ENCODE peak calls at places on chromosomes 13 and 19, in six cellular contexts. C is RCC 7860, B is IMR-90, N is AG09309, U is HEK293T, K is naive B cell. A is an unnamed sample.

GRCh38 chr19:15199652-15200574 is 882 bp downstream of the NOTCH3 start:
- DNase-seq in U (peak; percentile 69), N (no peak), K (no peak), B (peak; percentile 16), C (no peak), A (no peak)

GRCh38 chr19:10353793-10354391 is 14.5 kb upstream of the ICAM3 start:
- DNase-seq in N (no peak), B (peak; percentile 17), U (peak; percentile 75), C (no peak), K (no peak), A (peak; percentile 32)

GRCh38 chr19:54152878-54153524 is 6.5 kb downstream of the LENG1 start:
- DNase-seq in N (no peak), U (no peak), C (no peak), K (no peak), B (no peak), A (no peak)

GRCh38 chr19:31316201-31316951 is 32.9 kb downstream of the TSHZ3 start:
- DNase-seq in U (peak; percentile 38), C (no peak), K (no peak), N (peak; percentile 53), B (peak; percentile 61), A (peak; percentile 61)

GRCh38 chr13:113493315-113493951 is 2.9 kb upstream of the DCUN1D2 start:
- DNase-seq in K (no peak), U (peak; percentile 22), N (peak; percentile 87), C (peak; percentile 78), B (peak; percentile 99), A (no peak)

GRCh38 chr13:79779761-79780160 is 298.8 kb downstream of the NDFIP2 start:
- DNase-seq in U (no peak), N (peak; percentile 44), K (no peak), C (no peak), B (peak; percentile 51), A (peak; percentile 41)

GRCh38 chr13:40666905-40667621 is 622 bp upstream of the FOXO1 start:
- DNase-seq in U (peak; percentile 58), N (no peak), C (peak; percentile 24), K (peak; percentile 71), B (no peak), A (peak; percentile 61)

GRCh38 chr13:98293103-98293502 is 116.0 kb upstream of the RNF113B start:
- DNase-seq in B (no peak), N (no peak), U (no peak), C (no peak), K (no peak), A (no peak)

GRCh38 chr19:14542721-14543328 is 13.4 kb downstream of the TECR start:
- DNase-seq in K (no peak), U (no peak), C (no peak), B (no peak), N (no peak), A (no peak)

GRCh38 chr13:83007226-83007625 is 875.0 kb downstream of the SLITRK1 start:
- DNase-seq in C (no peak), N (no peak), U (no peak), B (no peak), K (no peak), A (no peak)

GRCh38 chr13:98252931-98253470 is 75.9 kb upstream of the RNF113B start:
- DNase-seq in K (no peak), U (no peak), B (peak; percentile 88), C (peak; percentile 53), N (peak; percentile 70), A (no peak)

GRCh38 chr13:95233026-95233635 is 68.1 kb downstream of the ABCC4 start:
- DNase-seq in K (no peak), C (no peak), U (no peak), B (no peak), N (no peak), A (no peak)

GRCh38 chr13:43720780-43721397 is 65.9 kb downstream of the ENOX1 start:
- DNase-seq in N (no peak), B (peak; percentile 41), K (no peak), U (no peak), C (no peak), A (no peak)

GRCh38 chr19:29672933-29673336 is 7.7 kb downstream of the PLEKHF1 start:
- DNase-seq in C (no peak), B (no peak), N (no peak), K (peak; percentile 81), U (no peak), A (no peak)

GRCh38 chr19:53177986-53178385 is 15.2 kb downstream of the ZNF665 start:
- DNase-seq in U (no peak), N (no peak), K (no peak), B (no peak), C (no peak), A (no peak)

GRCh38 chr13:52112606-52113005 is 16.3 kb downstream of the NEK5 start:
- DNase-seq in U (no peak), N (no peak), C (no peak), B (no peak), K (no peak), A (no peak)

GRCh38 chr19:19602136-19602712 is 16.3 kb downstream of the PBX4 start:
- DNase-seq in C (no peak), K (no peak), N (no peak), B (no peak), U (no peak), A (no peak)

GRCh38 chr19:20269461-20269860 is 102.4 kb downstream of the ZNF486 start:
- DNase-seq in C (no peak), K (no peak), B (no peak), N (no peak), U (no peak), A (no peak)

GRCh38 chr13:42681394-42681793 is 100.0 kb upstream of the FAM216B start:
- DNase-seq in B (no peak), N (no peak), C (no peak), K (no peak), U (no peak), A (no peak)

GRCh38 chr13:27425918-27426630 is 1.7 kb downstream of the GTF3A start:
- DNase-seq in N (peak; percentile 34), K (peak; percentile 78), U (peak; percentile 66), B (peak; percentile 69), C (peak; percentile 69), A (peak; percentile 39)

GRCh38 chr13:43760257-43760656 is 26.5 kb downstream of the ENOX1 start:
- DNase-seq in N (no peak), C (no peak), B (no peak), K (no peak), U (no peak), A (no peak)

GRCh38 chr19:46404884-46405658 is 8.3 kb downstream of the CCDC8 start:
- DNase-seq in N (no peak), U (no peak), C (no peak), K (no peak), B (no peak), A (peak; percentile 59)

GRCh38 chr13:27638521-27638920 is 16.8 kb downstream of the POLR1D start:
- DNase-seq in B (peak; percentile 57), C (no peak), K (no peak), U (no peak), N (no peak), A (no peak)

GRCh38 chr19:3366761-3367571 is 583 bp downstream of the NFIC start:
- DNase-seq in B (no peak), C (peak; percentile 29), U (no peak), K (no peak), N (no peak), A (peak; percentile 72)

GRCh38 chr13:110813646-110814624 is 100.4 kb downstream of the ING1 start:
- DNase-seq in N (no peak), C (no peak), K (no peak), U (no peak), B (no peak), A (no peak)

GRCh38 chr13:78372581-78372980 is 230.8 kb downstream of the POU4F1 start:
- DNase-seq in U (no peak), C (no peak), B (no peak), K (no peak), N (no peak), A (no peak)

GRCh38 chr19:44623080-44623479 is 9.7 kb downstream of the IGSF23 start:
- DNase-seq in U (no peak), C (no peak), B (peak; percentile 45), N (peak; percentile 34), K (no peak), A (no peak)

GRCh38 chr13:104586010-104586746 is 1520.0 kb upstream of the SLC10A2 start:
- DNase-seq in N (no peak), B (peak; percentile 87), C (peak; percentile 73), U (peak; percentile 35), K (no peak), A (no peak)

GRCh38 chr19:18431351-18432197 is 6.4 kb downstream of the ISYNA1 start:
- DNase-seq in U (no peak), C (no peak), K (no peak), B (no peak), N (no peak), A (no peak)

GRCh38 chr19:50607874-50608785 is 31.6 kb downstream of the SYT3 start:
- DNase-seq in U (peak; percentile 98), C (no peak), N (no peak), B (peak; percentile 67), K (peak; percentile 61), A (peak; percentile 39)

GRCh38 chr19:48394331-48395169 is 1.1 kb downstream of the GRIN2D start:
- DNase-seq in U (no peak), N (no peak), B (no peak), C (no peak), K (no peak), A (no peak)

GRCh38 chr13:73708393-73708985 is 425.7 kb downstream of the KLF12 start:
- DNase-seq in B (peak; percentile 71), K (peak; percentile 14), N (peak; percentile 20), C (peak; percentile 34), U (peak; percentile 77), A (peak; percentile 19)

GRCh38 chr13:45162821-45163220 is 38.0 kb downstream of the KCTD4 start:
- DNase-seq in C (peak; percentile 88), N (peak; percentile 74), K (no peak), B (peak; percentile 95), U (no peak), A (no peak)

A was measured in uterus.